ENCODE peak calls at places on chromosome 5, in eight cellular contexts. One of them, this sample, is unnamed.

GRCh38 chr5:33688041-33688980 is 203.5 kb downstream of the ADAMTS12 start:
- DNase-seq in keratinocyte: no peak
- DNase-seq in left ventricle myocardium inferior: no peak
- DNase-seq in cardiac muscle cell: peak; percentile 24
- DNase-seq in Peyer's patch: no peak
- DNase-seq in right cardiac atrium: no peak
- DNase-seq in Panc1: no peak
- DNase-seq in SK-N-SH: no peak
- DNase-seq in this sample: no peak

GRCh38 chr5:133934822-133935793 is 33.3 kb downstream of the C5orf15 start:
- DNase-seq in cardiac muscle cell: no peak
- DNase-seq in Panc1: no peak
- DNase-seq in SK-N-SH: no peak
- DNase-seq in left ventricle myocardium inferior: no peak
- DNase-seq in Peyer's patch: no peak
- DNase-seq in keratinocyte: no peak
- DNase-seq in right cardiac atrium: no peak
- DNase-seq in this sample: no peak

GRCh38 chr5:175538576-175538975 is 60.2 kb downstream of the SFXN1 start:
- DNase-seq in left ventricle myocardium inferior: no peak
- DNase-seq in cardiac muscle cell: no peak
- DNase-seq in Panc1: no peak
- DNase-seq in Peyer's patch: no peak
- DNase-seq in right cardiac atrium: no peak
- DNase-seq in keratinocyte: no peak
- DNase-seq in SK-N-SH: no peak
- DNase-seq in this sample: no peak

GRCh38 chr5:175517824-175518450 is 39.6 kb downstream of the SFXN1 start:
- DNase-seq in Peyer's patch: no peak
- DNase-seq in Panc1: no peak
- DNase-seq in SK-N-SH: no peak
- DNase-seq in right cardiac atrium: no peak
- DNase-seq in left ventricle myocardium inferior: no peak
- DNase-seq in keratinocyte: no peak
- DNase-seq in cardiac muscle cell: peak; percentile 86
- DNase-seq in this sample: no peak

GRCh38 chr5:145943674-145944121 is 7.3 kb downstream of the SH3RF2 start:
- DNase-seq in left ventricle myocardium inferior: no peak
- DNase-seq in keratinocyte: no peak
- DNase-seq in Panc1: no peak
- DNase-seq in SK-N-SH: no peak
- DNase-seq in Peyer's patch: no peak
- DNase-seq in cardiac muscle cell: peak; percentile 74
- DNase-seq in right cardiac atrium: no peak
- DNase-seq in this sample: no peak

GRCh38 chr5:122507581-122507980 is 195.5 kb downstream of the SNCAIP start:
- DNase-seq in cardiac muscle cell: no peak
- DNase-seq in SK-N-SH: no peak
- DNase-seq in right cardiac atrium: no peak
- DNase-seq in Peyer's patch: no peak
- DNase-seq in keratinocyte: no peak
- DNase-seq in left ventricle myocardium inferior: no peak
- DNase-seq in Panc1: no peak
- DNase-seq in this sample: no peak

GRCh38 chr5:116626945-116627679 is 52.5 kb upstream of the SEMA6A start:
- DNase-seq in Panc1: no peak
- DNase-seq in right cardiac atrium: no peak
- DNase-seq in SK-N-SH: no peak
- DNase-seq in Peyer's patch: no peak
- DNase-seq in left ventricle myocardium inferior: no peak
- DNase-seq in keratinocyte: no peak
- DNase-seq in cardiac muscle cell: no peak
- DNase-seq in this sample: no peak

GRCh38 chr5:122921826-122922225 is 76.4 kb downstream of the SNX24 start:
- DNase-seq in keratinocyte: no peak
- DNase-seq in right cardiac atrium: no peak
- DNase-seq in cardiac muscle cell: no peak
- DNase-seq in left ventricle myocardium inferior: no peak
- DNase-seq in Panc1: no peak
- DNase-seq in Peyer's patch: no peak
- DNase-seq in SK-N-SH: no peak
- DNase-seq in this sample: no peak

GRCh38 chr5:111782171-111782570 is 25.2 kb upstream of the NREP start:
- DNase-seq in left ventricle myocardium inferior: no peak
- DNase-seq in SK-N-SH: no peak
- DNase-seq in keratinocyte: peak; percentile 26
- DNase-seq in Peyer's patch: no peak
- DNase-seq in Panc1: no peak
- DNase-seq in cardiac muscle cell: peak; percentile 25
- DNase-seq in right cardiac atrium: no peak
- DNase-seq in this sample: no peak

GRCh38 chr5:159102294-159102934 is 2.7 kb upstream of the EBF1 start:
- DNase-seq in Peyer's patch: no peak
- DNase-seq in SK-N-SH: no peak
- DNase-seq in keratinocyte: no peak
- DNase-seq in right cardiac atrium: no peak
- DNase-seq in cardiac muscle cell: no peak
- DNase-seq in left ventricle myocardium inferior: no peak
- DNase-seq in Panc1: no peak
- DNase-seq in this sample: no peak

GRCh38 chr5:159104058-159104651 is 4.4 kb upstream of the EBF1 start:
- DNase-seq in Panc1: no peak
- DNase-seq in keratinocyte: no peak
- DNase-seq in right cardiac atrium: peak; percentile 67
- DNase-seq in SK-N-SH: no peak
- DNase-seq in left ventricle myocardium inferior: no peak
- DNase-seq in cardiac muscle cell: peak; percentile 46
- DNase-seq in Peyer's patch: peak; percentile 44
- DNase-seq in this sample: peak; percentile 13

GRCh38 chr5:159104759-159105317 is 5.1 kb upstream of the EBF1 start:
- DNase-seq in right cardiac atrium: no peak
- DNase-seq in cardiac muscle cell: no peak
- DNase-seq in Peyer's patch: no peak
- DNase-seq in left ventricle myocardium inferior: no peak
- DNase-seq in SK-N-SH: no peak
- DNase-seq in Panc1: no peak
- DNase-seq in keratinocyte: no peak
- DNase-seq in this sample: no peak

GRCh38 chr5:159101689-159102088 is 2.0 kb upstream of the EBF1 start:
- DNase-seq in keratinocyte: no peak
- DNase-seq in SK-N-SH: no peak
- DNase-seq in cardiac muscle cell: no peak
- DNase-seq in Peyer's patch: no peak
- DNase-seq in Panc1: no peak
- DNase-seq in left ventricle myocardium inferior: no peak
- DNase-seq in right cardiac atrium: no peak
- DNase-seq in this sample: peak; percentile 12

DNA sequence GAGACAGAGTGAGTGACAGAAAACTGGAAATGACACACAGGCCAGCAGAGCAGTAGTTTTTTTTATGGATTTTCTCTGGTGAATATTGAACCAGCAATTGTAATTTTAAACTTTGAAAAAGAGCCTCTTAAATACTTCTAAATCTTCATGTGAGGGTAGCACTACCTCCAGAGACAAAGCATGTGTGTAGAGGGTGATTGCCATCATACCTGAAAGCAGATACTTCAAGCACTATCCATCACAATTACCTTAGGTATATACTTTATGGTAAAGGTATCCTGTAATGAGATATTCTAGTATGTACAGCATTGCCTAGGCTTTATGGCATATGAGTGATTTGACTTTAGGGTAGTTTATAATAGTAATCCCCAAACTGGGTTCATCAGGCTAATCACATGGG is 3.4 kb upstream of the EBF1 start:
- DNase-seq in left ventricle myocardium inferior: no peak
- DNase-seq in Peyer's patch: no peak
- DNase-seq in SK-N-SH: no peak
- DNase-seq in Panc1: no peak
- DNase-seq in cardiac muscle cell: no peak
- DNase-seq in keratinocyte: no peak
- DNase-seq in right cardiac atrium: no peak
- DNase-seq in this sample: no peak
- H3K27me3 ChIP-seq in left ventricle myocardium inferior: peaks cover 95% of the 10 kb centered on the region
- H3K27me3 ChIP-seq in Peyer's patch: no peaks in the 10 kb centered on the region
- H3K27me3 ChIP-seq in SK-N-SH: peaks cover 18% of the 10 kb centered on the region
- H3K27me3 ChIP-seq in Panc1: peaks cover 47% of the 10 kb centered on the region
- H3K27me3 ChIP-seq in cardiac muscle cell: peaks cover 88% of the 10 kb centered on the region
- H3K27me3 ChIP-seq in keratinocyte: peaks cover 81% of the 10 kb centered on the region
- H3K27me3 ChIP-seq in right cardiac atrium: no peaks in the 10 kb centered on the region
- H3K27me3 ChIP-seq in this sample: peaks cover 56% of the 10 kb centered on the region

DNA sequence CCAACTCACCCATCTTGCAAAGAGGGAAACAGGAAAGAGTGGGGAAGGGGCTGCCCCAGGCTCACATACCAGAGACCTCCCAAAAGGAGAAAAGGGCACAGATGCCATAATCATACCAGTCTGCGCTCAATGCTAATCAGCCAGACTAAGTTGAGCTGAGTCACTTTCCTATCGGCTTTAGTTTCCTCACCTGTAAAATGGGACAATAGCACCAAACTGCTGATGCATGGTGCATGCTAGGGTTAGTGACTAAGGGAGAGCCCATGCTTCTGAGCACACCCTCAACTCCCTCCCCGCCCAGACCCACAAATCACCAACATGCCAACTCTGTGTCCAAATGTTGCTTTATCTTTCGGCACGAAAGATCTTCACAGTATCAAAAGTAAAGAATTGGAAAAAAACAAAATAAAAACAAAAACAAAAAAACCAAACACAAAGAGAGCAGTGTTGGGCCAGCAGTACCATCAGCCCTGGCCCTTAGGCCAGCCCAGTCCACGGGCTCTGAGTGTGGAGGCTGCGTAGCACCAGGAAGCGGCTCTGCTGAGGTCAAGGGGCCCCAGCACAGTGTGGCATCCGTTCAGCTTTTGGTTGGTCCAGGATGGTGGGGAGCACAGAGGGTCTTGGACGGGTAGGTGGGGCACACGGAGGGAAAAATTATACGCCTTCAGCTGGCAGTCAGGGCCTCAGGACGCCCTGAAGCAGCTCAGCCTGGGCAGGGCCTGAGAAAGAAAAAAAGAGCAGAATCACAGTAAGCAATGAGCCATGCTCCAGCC is 2.9 kb upstream of the DDX41 start:
- DNase-seq in keratinocyte: no peak
- DNase-seq in Panc1: no peak
- DNase-seq in left ventricle myocardium inferior: no peak
- DNase-seq in Peyer's patch: peak; percentile 29
- DNase-seq in SK-N-SH: no peak
- DNase-seq in cardiac muscle cell: no peak
- DNase-seq in right cardiac atrium: peak; percentile 32
- DNase-seq in this sample: no peak
- H3K27ac ChIP-seq in keratinocyte: no peak overlapping the region
- H3K27ac ChIP-seq in Panc1: peak overlapping the region; percentile 59
- H3K27ac ChIP-seq in left ventricle myocardium inferior: no peak overlapping the region
- H3K27ac ChIP-seq in Peyer's patch: no peak overlapping the region
- H3K27ac ChIP-seq in SK-N-SH: no peak overlapping the region
- H3K27ac ChIP-seq in cardiac muscle cell: peak overlapping the region; percentile 5
- H3K27ac ChIP-seq in right cardiac atrium: no peak overlapping the region
- H3K27ac ChIP-seq in this sample: no peak overlapping the region

GRCh38 chr5:124457101-124457500 is 289.3 kb downstream of the ZNF608 start:
- DNase-seq in Peyer's patch: no peak
- DNase-seq in cardiac muscle cell: no peak
- DNase-seq in keratinocyte: no peak
- DNase-seq in right cardiac atrium: no peak
- DNase-seq in SK-N-SH: no peak
- DNase-seq in Panc1: no peak
- DNase-seq in left ventricle myocardium inferior: no peak
- DNase-seq in this sample: no peak

GRCh38 chr5:124460000-124460399 is 286.4 kb downstream of the ZNF608 start:
- DNase-seq in SK-N-SH: no peak
- DNase-seq in Panc1: no peak
- DNase-seq in left ventricle myocardium inferior: no peak
- DNase-seq in Peyer's patch: no peak
- DNase-seq in cardiac muscle cell: no peak
- DNase-seq in keratinocyte: no peak
- DNase-seq in right cardiac atrium: no peak
- DNase-seq in this sample: no peak

GRCh38 chr5:124453221-124454032 is 293.0 kb downstream of the ZNF608 start:
- DNase-seq in right cardiac atrium: no peak
- DNase-seq in SK-N-SH: no peak
- DNase-seq in left ventricle myocardium inferior: no peak
- DNase-seq in cardiac muscle cell: peak; percentile 47
- DNase-seq in Peyer's patch: no peak
- DNase-seq in Panc1: peak; percentile 2
- DNase-seq in keratinocyte: no peak
- DNase-seq in this sample: no peak

GRCh38 chr5:124457901-124458300 is 288.5 kb downstream of the ZNF608 start:
- DNase-seq in cardiac muscle cell: no peak
- DNase-seq in left ventricle myocardium inferior: no peak
- DNase-seq in Panc1: no peak
- DNase-seq in keratinocyte: no peak
- DNase-seq in Peyer's patch: no peak
- DNase-seq in right cardiac atrium: no peak
- DNase-seq in SK-N-SH: no peak
- DNase-seq in this sample: no peak

DNA sequence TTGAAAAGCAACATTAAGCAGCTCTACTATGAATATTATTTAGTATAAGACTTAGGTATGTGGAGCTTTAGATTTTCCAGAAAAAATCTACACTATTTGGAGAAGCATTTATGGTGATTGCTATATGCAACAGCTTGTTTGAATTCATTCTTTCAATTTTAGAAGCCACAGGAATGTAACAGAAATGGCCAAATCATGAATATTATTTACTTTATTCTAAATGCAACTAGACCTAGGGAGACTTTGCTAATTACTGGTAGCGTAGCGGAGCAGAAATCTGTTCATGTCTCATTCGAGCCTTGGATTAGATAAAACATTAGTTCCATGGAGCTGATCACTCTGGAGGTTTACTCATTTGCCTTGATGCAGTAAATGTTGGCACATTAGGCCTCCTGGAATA is 290.2 kb downstream of the ZNF608 start:
- DNase-seq in cardiac muscle cell: no peak
- DNase-seq in SK-N-SH: no peak
- DNase-seq in right cardiac atrium: no peak
- DNase-seq in keratinocyte: no peak
- DNase-seq in Peyer's patch: no peak
- DNase-seq in Panc1: no peak
- DNase-seq in left ventricle myocardium inferior: no peak
- DNase-seq in this sample: no peak
- H3K4me1 ChIP-seq in cardiac muscle cell: peaks cover 27% of the 10 kb centered on the region
- H3K4me1 ChIP-seq in SK-N-SH: peaks cover 3% of the 10 kb centered on the region
- H3K4me1 ChIP-seq in right cardiac atrium: no peaks in the 10 kb centered on the region
- H3K4me1 ChIP-seq in keratinocyte: no peaks in the 10 kb centered on the region
- H3K4me1 ChIP-seq in Peyer's patch: peaks cover 7% of the 10 kb centered on the region
- H3K4me1 ChIP-seq in Panc1: no peaks in the 10 kb centered on the region
- H3K4me1 ChIP-seq in left ventricle myocardium inferior: peaks cover 21% of the 10 kb centered on the region
- H3K4me1 ChIP-seq in this sample: no peaks in the 10 kb centered on the region

DNA sequence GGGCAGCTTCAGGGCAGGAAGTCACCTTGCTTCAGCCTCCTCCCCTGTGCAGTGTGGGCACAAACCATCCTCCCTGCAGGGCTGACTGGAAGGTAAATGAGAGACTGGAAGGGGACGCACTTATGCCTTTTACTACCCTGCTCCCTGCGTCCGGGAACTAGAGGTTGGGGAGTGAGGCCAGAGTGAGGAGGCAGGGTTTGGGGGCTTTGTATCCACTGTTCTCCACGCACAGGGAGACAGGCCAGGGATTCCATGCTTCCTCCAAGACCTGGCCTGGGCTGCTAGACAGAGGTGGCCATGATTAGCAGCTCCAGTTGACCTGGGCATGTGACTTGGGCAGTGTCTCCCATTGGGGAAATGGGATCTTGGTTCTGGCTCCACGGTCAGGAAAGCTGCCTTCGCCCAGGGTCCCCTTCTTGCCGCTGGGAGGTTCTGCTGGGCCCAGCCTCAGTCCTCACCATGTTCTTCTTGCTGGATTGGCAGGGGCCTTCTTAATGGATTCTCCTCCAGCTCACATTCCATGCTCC is 37.0 kb upstream of the PSD2 start:
- DNase-seq in cardiac muscle cell: no peak
- DNase-seq in keratinocyte: no peak
- DNase-seq in Panc1: no peak
- DNase-seq in SK-N-SH: peak; percentile 32
- DNase-seq in Peyer's patch: no peak
- DNase-seq in right cardiac atrium: no peak
- DNase-seq in left ventricle myocardium inferior: no peak
- DNase-seq in this sample: no peak
- H3K27me3 ChIP-seq in cardiac muscle cell: peaks cover 31% of the 10 kb centered on the region
- H3K27me3 ChIP-seq in keratinocyte: peaks cover 45% of the 10 kb centered on the region
- H3K27me3 ChIP-seq in Panc1: peaks cover 7% of the 10 kb centered on the region
- H3K27me3 ChIP-seq in SK-N-SH: no peaks in the 10 kb centered on the region
- H3K27me3 ChIP-seq in Peyer's patch: no peaks in the 10 kb centered on the region
- H3K27me3 ChIP-seq in right cardiac atrium: no peaks in the 10 kb centered on the region
- H3K27me3 ChIP-seq in left ventricle myocardium inferior: peaks cover 57% of the 10 kb centered on the region
- H3K27me3 ChIP-seq in this sample: peaks cover 44% of the 10 kb centered on the region